ENCODE peak calls at places on chromosomes 12 and 14, in five cellular contexts. M is uterus; R is CD8-positive, alpha-beta T cell; S is fibroblast of lung; Q is tibial artery. Z is an unnamed sample. For H3K27me3, the result is how much of the 10 kb centered on the place peaks cover.

GRCh38 chr12:45637706-45638105 is 91.8 kb upstream of the ARID2 start:
- DNase-seq in M (no peak), R (no peak), S (peak), Q (no peak), Z (no peak)

GRCh38 chr12:85280138-85280983 is at the start of gene ALX1:
- DNase-seq in M (no peak), R (no peak), S (peak), Q (peak), Z (no peak)

GRCh38 chr14:71469936-71470335 is 462.3 kb upstream of the RGS6 start:
- DNase-seq in M (no peak), R (no peak), S (no peak), Q (no peak), Z (no peak)

GRCh38 chr12:3601466-3602150 is 110.6 kb downstream of the PRMT8 start:
- DNase-seq in M (no peak), R (no peak), S (no peak), Q (no peak), Z (no peak)

GRCh38 chr12:17528394-17528793 is 561.6 kb downstream of the RERGL start:
- DNase-seq in M (no peak), R (no peak), S (no peak), Q (no peak), Z (no peak)

GRCh38 chr14:98501836-98502235 is 770.2 kb downstream of the BCL11B start:
- DNase-seq in M (no peak), R (no peak), S (peak), Q (no peak), Z (no peak)

GRCh38 chr14:37142835-37143499 is 29.4 kb downstream of the SLC25A21 start:
- DNase-seq in M (no peak), R (no peak), S (peak), Q (no peak), Z (no peak)

GRCh38 chr12:77924703-77925102 is 94.0 kb downstream of the NAV3 start:
- DNase-seq in M (no peak), R (no peak), S (peak), Q (no peak), Z (no peak)

GRCh38 chr12:15829949-15830348 is 40.8 kb upstream of the EPS8 start:
- DNase-seq in M (no peak), R (no peak), S (peak), Q (no peak), Z (no peak)

GRCh38 chr14:93941293-93941910 is 14.3 kb downstream of the FAM181A start:
- DNase-seq in M (no peak), R (no peak), S (peak), Q (no peak), Z (no peak)

GRCh38 chr14:75794615-75795038 is 133.6 kb downstream of the TTLL5 start:
- DNase-seq in M (no peak), R (no peak), S (peak), Q (no peak), Z (no peak)

GRCh38 chr14:60169722-60170121 is 4.5 kb upstream of the DHRS7 start:
- DNase-seq in M (no peak), R (no peak), S (no peak), Q (no peak), Z (no peak)

GRCh38 chr14:73478684-73479083 is 12.0 kb upstream of the RIOX1 start:
- DNase-seq in M (no peak), R (no peak), S (no peak), Q (no peak), Z (no peak)
- H3K27ac ChIP-seq in M (no peak), R (no peak), S (no peak), Q (no peak), Z (no peak)

GRCh38 chr14:23380197-23381016 is 3.6 kb downstream of the CMTM5 start:
- DNase-seq in M (no peak), R (no peak), S (no peak), Q (no peak), Z (no peak)

GRCh38 chr14:23378612-23379220 is 1.9 kb downstream of the CMTM5 start:
- DNase-seq in M (no peak), R (no peak), S (no peak), Q (no peak), Z (no peak)

GRCh38 chr14:23377873-23378563 is 1.2 kb downstream of the CMTM5 start:
- DNase-seq in M (no peak), R (no peak), S (no peak), Q (no peak), Z (no peak)

GRCh38 chr14:23381017-23381375 is 4.2 kb downstream of the CMTM5 start:
- DNase-seq in M (no peak), R (no peak), S (no peak), Q (no peak), Z (no peak)

DNA sequence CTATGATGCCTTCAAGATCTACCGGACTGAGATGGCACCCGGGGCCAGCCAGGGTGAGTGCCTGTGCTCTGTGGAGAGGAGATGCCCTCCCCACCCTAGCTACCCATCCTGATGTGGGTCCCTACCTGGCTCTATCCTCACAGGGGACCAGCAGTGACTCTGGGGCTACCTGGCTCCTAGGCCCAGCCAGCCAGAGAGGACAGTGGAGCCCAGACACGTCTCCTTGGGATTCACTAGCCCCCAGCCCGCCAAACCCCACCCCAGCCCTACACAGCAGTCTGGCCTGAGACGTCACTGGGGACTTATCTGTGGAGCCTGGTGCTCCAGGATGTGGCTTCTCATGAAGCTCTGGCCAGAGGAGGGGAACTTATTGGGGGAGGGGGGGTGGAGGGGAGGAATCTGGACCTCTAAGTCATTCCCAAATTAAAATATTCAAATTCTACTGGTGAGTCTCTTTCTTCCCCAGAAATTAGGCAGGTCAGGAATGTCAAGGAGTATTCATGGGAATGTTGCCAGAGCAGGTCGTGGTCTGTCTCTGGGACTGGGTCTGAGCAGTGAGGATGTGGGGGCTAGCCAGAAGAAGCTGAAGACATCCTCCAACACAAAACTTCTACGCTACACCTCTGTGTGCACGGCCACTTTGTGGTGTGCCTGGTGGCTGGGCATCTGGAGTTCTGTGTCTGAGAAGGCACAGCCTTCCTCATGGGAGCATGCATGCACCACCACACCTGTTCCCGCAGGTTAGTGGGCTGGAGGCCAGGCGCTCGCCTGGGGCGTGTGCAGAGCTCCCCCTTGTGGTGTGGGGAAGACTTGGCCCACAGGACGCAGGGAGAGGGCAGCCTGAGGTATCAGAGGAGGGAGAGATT is 2.7 kb downstream of the CMTM5 start:
- DNase-seq in M (no peak), R (peak), S (peak), Q (no peak), Z (peak)
- TF ChIP-seq CTCF in M (peak), R (peak), S (peak), Q (peak), Z (peak)

DNA sequence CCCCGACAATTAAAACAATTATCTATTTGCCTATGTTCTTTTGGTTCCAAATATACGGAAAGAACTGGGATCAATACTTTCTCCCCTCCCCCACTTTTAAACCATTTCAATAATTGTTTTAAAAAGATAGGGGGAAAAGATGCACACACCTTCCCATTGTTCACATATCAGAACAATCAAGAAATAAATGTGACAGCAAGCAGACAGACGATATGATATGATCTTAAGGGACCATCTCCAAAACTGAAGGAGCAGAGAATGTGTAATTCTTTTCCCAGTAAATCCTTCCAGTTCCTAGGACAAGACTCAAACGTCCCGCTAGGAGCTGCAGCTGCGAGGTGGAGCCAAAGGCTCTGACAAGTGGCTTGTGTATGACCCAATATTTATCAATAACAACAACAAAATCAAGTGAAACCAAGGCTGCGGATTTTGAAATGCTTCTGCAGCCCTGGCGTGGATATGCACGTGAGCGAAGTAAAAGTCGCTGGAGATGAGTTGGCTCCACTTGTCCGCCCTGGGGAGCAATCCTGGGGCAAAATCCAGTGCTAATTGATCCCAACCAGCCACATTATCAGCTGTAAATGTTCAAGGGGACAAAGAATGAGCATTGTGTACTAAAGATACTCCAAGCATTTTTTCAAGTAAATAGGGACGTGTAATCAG is 8.2 kb upstream of the FOXG1 start:
- DNase-seq in M (no peak), R (no peak), S (no peak), Q (no peak), Z (no peak)
- H3K27me3 ChIP-seq in M (half or more), R (under half), S (half or more), Q (under half), Z (half or more)

GRCh38 chr14:69666698-69667211 is 55.4 kb downstream of the SUSD6 start:
- DNase-seq in M (no peak), R (no peak), S (peak), Q (no peak), Z (no peak)
- H3K27ac ChIP-seq in M (peak), R (no peak), S (peak), Q (peak), Z (no peak)

Z was measured in CD4-positive, alpha-beta T cell.